ENCODE peak calls at places on chromosomes 2 and 18, in eight cellular contexts. One of them, this sample, is unnamed.

GRCh38 chr2:64923385-64923710 is 65.9 kb upstream of the SLC1A4 start:
- DNase-seq in esophagus squamous epithelium: no peak
- DNase-seq in K562: no peak
- DNase-seq in stomach: no peak
- DNase-seq in A549: no peak
- DNase-seq in heart left ventricle: no peak
- DNase-seq in erythroblast: no peak
- DNase-seq in IMR-90: no peak
- DNase-seq in this sample: no peak

GRCh38 chr2:55063713-55064323 is 13.6 kb upstream of the RTN4 start:
- DNase-seq in IMR-90: no peak
- DNase-seq in heart left ventricle: no peak
- DNase-seq in erythroblast: peak
- DNase-seq in A549: peak
- DNase-seq in stomach: no peak
- DNase-seq in esophagus squamous epithelium: no peak
- DNase-seq in K562: no peak
- DNase-seq in this sample: no peak

GRCh38 chr18:63363951-63364350 is 3.1 kb downstream of the KDSR start:
- DNase-seq in esophagus squamous epithelium: no peak
- DNase-seq in K562: no peak
- DNase-seq in stomach: no peak
- DNase-seq in A549: no peak
- DNase-seq in heart left ventricle: no peak
- DNase-seq in IMR-90: no peak
- DNase-seq in erythroblast: no peak
- DNase-seq in this sample: no peak

GRCh38 chr2:237312021-237312755 is 101.8 kb downstream of the COL6A3 start:
- DNase-seq in stomach: no peak
- DNase-seq in K562: no peak
- DNase-seq in heart left ventricle: no peak
- DNase-seq in A549: no peak
- DNase-seq in esophagus squamous epithelium: no peak
- DNase-seq in erythroblast: no peak
- DNase-seq in IMR-90: no peak
- DNase-seq in this sample: no peak

GRCh38 chr2:119545754-119546445 is 1.7 kb downstream of the CFAP221 start:
- DNase-seq in K562: no peak
- DNase-seq in stomach: no peak
- DNase-seq in heart left ventricle: no peak
- DNase-seq in esophagus squamous epithelium: no peak
- DNase-seq in IMR-90: no peak
- DNase-seq in erythroblast: no peak
- DNase-seq in A549: no peak
- DNase-seq in this sample: no peak

GRCh38 chr2:119691651-119692245 is 12.7 kb downstream of the TMEM177 start:
- DNase-seq in heart left ventricle: no peak
- DNase-seq in A549: no peak
- DNase-seq in erythroblast: no peak
- DNase-seq in stomach: no peak
- DNase-seq in IMR-90: no peak
- DNase-seq in K562: no peak
- DNase-seq in esophagus squamous epithelium: no peak
- DNase-seq in this sample: no peak

GRCh38 chr2:205771666-205772065 is 89.4 kb downstream of the NRP2 start:
- DNase-seq in heart left ventricle: no peak
- DNase-seq in IMR-90: no peak
- DNase-seq in esophagus squamous epithelium: no peak
- DNase-seq in A549: no peak
- DNase-seq in erythroblast: no peak
- DNase-seq in stomach: no peak
- DNase-seq in K562: no peak
- DNase-seq in this sample: no peak

GRCh38 chr2:127681288-127681771 is 6.0 kb upstream of the LIMS2 start:
- DNase-seq in IMR-90: no peak
- DNase-seq in esophagus squamous epithelium: no peak
- DNase-seq in A549: no peak
- DNase-seq in K562: no peak
- DNase-seq in heart left ventricle: no peak
- DNase-seq in erythroblast: no peak
- DNase-seq in stomach: no peak
- DNase-seq in this sample: peak

GRCh38 chr2:201118957-201119848 is 3.2 kb downstream of the CFLAR start:
- DNase-seq in erythroblast: peak
- DNase-seq in IMR-90: peak
- DNase-seq in esophagus squamous epithelium: no peak
- DNase-seq in A549: no peak
- DNase-seq in heart left ventricle: no peak
- DNase-seq in K562: no peak
- DNase-seq in stomach: no peak
- DNase-seq in this sample: no peak

GRCh38 chr2:10434885-10435419 is 13.2 kb downstream of the ODC1 start:
- DNase-seq in heart left ventricle: peak
- DNase-seq in IMR-90: peak
- DNase-seq in A549: peak
- DNase-seq in K562: peak
- DNase-seq in erythroblast: peak
- DNase-seq in stomach: peak
- DNase-seq in esophagus squamous epithelium: no peak
- DNase-seq in this sample: peak

GRCh38 chr2:42045956-42046748 is 1.7 kb upstream of the PKDCC start:
- DNase-seq in esophagus squamous epithelium: no peak
- DNase-seq in K562: peak
- DNase-seq in IMR-90: no peak
- DNase-seq in erythroblast: no peak
- DNase-seq in stomach: no peak
- DNase-seq in heart left ventricle: no peak
- DNase-seq in A549: no peak
- DNase-seq in this sample: no peak

GRCh38 chr18:2656237-2657042 is 914 bp downstream of the SMCHD1 start:
- DNase-seq in erythroblast: peak
- DNase-seq in IMR-90: peak
- DNase-seq in K562: peak
- DNase-seq in esophagus squamous epithelium: peak
- DNase-seq in A549: peak
- DNase-seq in heart left ventricle: peak
- DNase-seq in stomach: peak
- DNase-seq in this sample: peak

GRCh38 chr2:217177687-217178086 is 317.8 kb upstream of the TNP1 start:
- DNase-seq in esophagus squamous epithelium: no peak
- DNase-seq in A549: no peak
- DNase-seq in K562: no peak
- DNase-seq in heart left ventricle: no peak
- DNase-seq in IMR-90: no peak
- DNase-seq in stomach: no peak
- DNase-seq in erythroblast: no peak
- DNase-seq in this sample: no peak

GRCh38 chr2:136135924-136136906 is 18.3 kb upstream of the CXCR4 start:
- DNase-seq in K562: no peak
- DNase-seq in A549: no peak
- DNase-seq in stomach: peak
- DNase-seq in esophagus squamous epithelium: peak
- DNase-seq in heart left ventricle: no peak
- DNase-seq in erythroblast: no peak
- DNase-seq in IMR-90: no peak
- DNase-seq in this sample: peak

GRCh38 chr2:199457147-199458016 is at the start of gene SATB2:
- DNase-seq in A549: peak
- DNase-seq in K562: peak
- DNase-seq in erythroblast: peak
- DNase-seq in esophagus squamous epithelium: no peak
- DNase-seq in stomach: no peak
- DNase-seq in heart left ventricle: no peak
- DNase-seq in IMR-90: peak
- DNase-seq in this sample: peak

GRCh38 chr2:62437785-62438184 is 68.2 kb downstream of the TMEM17 start:
- DNase-seq in A549: no peak
- DNase-seq in IMR-90: no peak
- DNase-seq in stomach: no peak
- DNase-seq in esophagus squamous epithelium: no peak
- DNase-seq in heart left ventricle: no peak
- DNase-seq in K562: no peak
- DNase-seq in erythroblast: no peak
- DNase-seq in this sample: no peak

GRCh38 chr2:183259921-183260320 is 135.7 kb downstream of the NUP35 start:
- DNase-seq in heart left ventricle: no peak
- DNase-seq in esophagus squamous epithelium: no peak
- DNase-seq in IMR-90: no peak
- DNase-seq in A549: no peak
- DNase-seq in erythroblast: no peak
- DNase-seq in stomach: no peak
- DNase-seq in K562: no peak
- DNase-seq in this sample: no peak

GRCh38 chr2:101152195-101153076 is 1.3 kb upstream of the TBC1D8 start:
- DNase-seq in K562: no peak
- DNase-seq in stomach: peak
- DNase-seq in A549: peak
- DNase-seq in heart left ventricle: peak
- DNase-seq in IMR-90: peak
- DNase-seq in erythroblast: peak
- DNase-seq in esophagus squamous epithelium: no peak
- DNase-seq in this sample: peak

GRCh38 chr2:134771313-134771801 is 52.6 kb upstream of the TMEM163 start:
- DNase-seq in A549: no peak
- DNase-seq in stomach: no peak
- DNase-seq in K562: no peak
- DNase-seq in erythroblast: no peak
- DNase-seq in esophagus squamous epithelium: no peak
- DNase-seq in heart left ventricle: no peak
- DNase-seq in IMR-90: no peak
- DNase-seq in this sample: no peak

GRCh38 chr2:138708682-138709241 is 71.4 kb downstream of the NXPH2 start:
- DNase-seq in erythroblast: no peak
- DNase-seq in IMR-90: peak
- DNase-seq in heart left ventricle: no peak
- DNase-seq in A549: no peak
- DNase-seq in stomach: no peak
- DNase-seq in esophagus squamous epithelium: no peak
- DNase-seq in K562: no peak
- DNase-seq in this sample: peak

GRCh38 chr18:69257861-69258458 is 142.7 kb upstream of the DOK6 start:
- DNase-seq in K562: no peak
- DNase-seq in heart left ventricle: no peak
- DNase-seq in esophagus squamous epithelium: no peak
- DNase-seq in IMR-90: peak
- DNase-seq in erythroblast: no peak
- DNase-seq in stomach: no peak
- DNase-seq in A549: no peak
- DNase-seq in this sample: no peak

GRCh38 chr2:178193823-178194599 is at the start of gene OSBPL6:
- DNase-seq in IMR-90: peak
- DNase-seq in heart left ventricle: peak
- DNase-seq in A549: peak
- DNase-seq in K562: peak
- DNase-seq in erythroblast: peak
- DNase-seq in esophagus squamous epithelium: no peak
- DNase-seq in stomach: peak
- DNase-seq in this sample: peak
- TF ChIP-seq POLR2A in IMR-90: no peak
- TF ChIP-seq POLR2A in heart left ventricle: peak
- TF ChIP-seq POLR2A in A549: peak
- TF ChIP-seq POLR2A in K562: peak
- TF ChIP-seq POLR2A in erythroblast: peak
- TF ChIP-seq POLR2A in esophagus squamous epithelium: no peak
- TF ChIP-seq POLR2A in stomach: no peak
- TF ChIP-seq POLR2A in this sample: peak

GRCh38 chr18:49814147-49814499 is 790 bp upstream of the ACAA2 start:
- DNase-seq in IMR-90: peak
- DNase-seq in A549: peak
- DNase-seq in erythroblast: peak
- DNase-seq in esophagus squamous epithelium: no peak
- DNase-seq in K562: peak
- DNase-seq in heart left ventricle: peak
- DNase-seq in stomach: no peak
- DNase-seq in this sample: peak
- TF ChIP-seq POLR2A in IMR-90: no peak
- TF ChIP-seq POLR2A in A549: no peak
- TF ChIP-seq POLR2A in erythroblast: peak
- TF ChIP-seq POLR2A in esophagus squamous epithelium: no peak
- TF ChIP-seq POLR2A in K562: peak
- TF ChIP-seq POLR2A in heart left ventricle: no peak
- TF ChIP-seq POLR2A in stomach: no peak
- TF ChIP-seq POLR2A in this sample: no peak

GRCh38 chr2:240412211-240412830 is 23.1 kb upstream of the GPC1 start:
- DNase-seq in stomach: peak
- DNase-seq in erythroblast: no peak
- DNase-seq in A549: no peak
- DNase-seq in K562: no peak
- DNase-seq in esophagus squamous epithelium: no peak
- DNase-seq in heart left ventricle: no peak
- DNase-seq in IMR-90: no peak
- DNase-seq in this sample: no peak

GRCh38 chr2:240411261-240412160 is 24.0 kb upstream of the GPC1 start:
- DNase-seq in esophagus squamous epithelium: no peak
- DNase-seq in stomach: no peak
- DNase-seq in K562: no peak
- DNase-seq in IMR-90: no peak
- DNase-seq in A549: no peak
- DNase-seq in erythroblast: no peak
- DNase-seq in heart left ventricle: no peak
- DNase-seq in this sample: no peak

GRCh38 chr2:240413813-240414429 is 21.5 kb upstream of the GPC1 start:
- DNase-seq in stomach: no peak
- DNase-seq in IMR-90: no peak
- DNase-seq in esophagus squamous epithelium: no peak
- DNase-seq in heart left ventricle: no peak
- DNase-seq in A549: no peak
- DNase-seq in K562: no peak
- DNase-seq in erythroblast: no peak
- DNase-seq in this sample: no peak

GRCh38 chr2:240410808-240411207 is 24.7 kb upstream of the GPC1 start:
- DNase-seq in A549: no peak
- DNase-seq in stomach: no peak
- DNase-seq in erythroblast: no peak
- DNase-seq in K562: no peak
- DNase-seq in heart left ventricle: no peak
- DNase-seq in IMR-90: no peak
- DNase-seq in esophagus squamous epithelium: no peak
- DNase-seq in this sample: peak

GRCh38 chr2:240412975-240413812 is 22.3 kb upstream of the GPC1 start:
- DNase-seq in heart left ventricle: no peak
- DNase-seq in erythroblast: no peak
- DNase-seq in stomach: peak
- DNase-seq in IMR-90: no peak
- DNase-seq in esophagus squamous epithelium: no peak
- DNase-seq in K562: peak
- DNase-seq in A549: no peak
- DNase-seq in this sample: no peak
- TF ChIP-seq POLR2A in heart left ventricle: no peak
- TF ChIP-seq POLR2A in erythroblast: no peak
- TF ChIP-seq POLR2A in stomach: no peak
- TF ChIP-seq POLR2A in IMR-90: no peak
- TF ChIP-seq POLR2A in esophagus squamous epithelium: no peak
- TF ChIP-seq POLR2A in K562: no peak
- TF ChIP-seq POLR2A in A549: no peak
- TF ChIP-seq POLR2A in this sample: no peak

DNA sequence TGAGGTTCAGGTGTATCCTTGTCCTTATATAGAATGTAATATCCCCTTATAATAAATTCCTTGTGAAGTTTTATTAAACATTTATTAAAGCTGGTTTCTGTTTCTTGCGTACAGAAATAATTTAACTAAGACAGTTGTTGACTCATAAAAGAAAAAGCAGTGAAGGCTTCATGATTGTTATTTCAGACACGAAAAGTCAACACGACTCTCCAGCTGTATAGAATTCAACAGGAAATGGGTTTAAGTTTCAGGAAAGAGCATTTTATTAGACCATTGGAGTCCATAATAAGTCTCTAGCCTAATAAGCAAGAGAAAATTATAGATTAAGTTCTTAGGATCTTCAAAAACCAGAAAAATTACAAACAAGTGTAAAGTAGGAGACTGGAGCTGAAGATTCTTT is 62.2 kb downstream of the KCNE4 start:
- DNase-seq in K562: no peak
- DNase-seq in A549: no peak
- DNase-seq in esophagus squamous epithelium: no peak
- DNase-seq in heart left ventricle: no peak
- DNase-seq in erythroblast: no peak
- DNase-seq in stomach: no peak
- DNase-seq in IMR-90: no peak
- DNase-seq in this sample: no peak
- TF ChIP-seq POLR2A in K562: no peak
- TF ChIP-seq POLR2A in A549: no peak
- TF ChIP-seq POLR2A in esophagus squamous epithelium: no peak
- TF ChIP-seq POLR2A in heart left ventricle: no peak
- TF ChIP-seq POLR2A in erythroblast: no peak
- TF ChIP-seq POLR2A in stomach: no peak
- TF ChIP-seq POLR2A in IMR-90: no peak
- TF ChIP-seq POLR2A in this sample: no peak